ENCODE peak calls at places on chromosomes 13 and 19, in ten cellular contexts. F, G, A, N, O, L, E, K, X and I are unnamed samples.

GRCh38 chr13:43196171-43196611 is 172.8 kb downstream of the DNAJC15 start:
- DNase-seq in F (no peak), G (no peak), A (no peak), N (peak), O (no peak), L (peak), E (no peak), K (no peak), X (no peak), I (no peak)

GRCh38 chr13:76643596-76643995 is 242.6 kb downstream of the KCTD12 start:
- DNase-seq in F (no peak), G (no peak), A (no peak), N (no peak), O (no peak), L (no peak), E (no peak), K (no peak), X (no peak), I (peak)

GRCh38 chr19:55014714-55015113 is 23.4 kb downstream of the GP6 start:
- DNase-seq in F (no peak), G (no peak), A (no peak), N (no peak), O (peak), L (no peak), E (no peak), K (no peak), X (no peak), I (no peak)

GRCh38 chr13:97266734-97267417 is 44.7 kb downstream of the MBNL2 start:
- DNase-seq in F (no peak), G (no peak), A (no peak), N (peak), O (no peak), L (peak), E (no peak), K (no peak), X (no peak), I (no peak)

GRCh38 chr13:74825170-74825948 is 656.6 kb downstream of the TBC1D4 start:
- DNase-seq in F (no peak), G (no peak), A (no peak), N (peak), O (no peak), L (peak), E (no peak), K (no peak), X (no peak), I (peak)

GRCh38 chr19:10740798-10741197 is 22.9 kb downstream of the DNM2 start:
- DNase-seq in F (no peak), G (no peak), A (no peak), N (no peak), O (no peak), L (no peak), E (no peak), K (no peak), X (no peak), I (no peak)

GRCh38 chr13:46562581-46562980 is 9.6 kb downstream of the LRCH1 start:
- DNase-seq in F (no peak), G (no peak), A (no peak), N (no peak), O (no peak), L (no peak), E (no peak), K (no peak), X (no peak), I (no peak)

GRCh38 chr13:85610024-85610423 is 189.2 kb downstream of the SLITRK6 start:
- DNase-seq in F (no peak), G (no peak), A (no peak), N (no peak), O (no peak), L (no peak), E (no peak), K (no peak), X (no peak), I (no peak)

GRCh38 chr19:1105873-1106840 is 2.4 kb downstream of the GPX4 start:
- DNase-seq in F (no peak), G (no peak), A (no peak), N (no peak), O (no peak), L (no peak), E (no peak), K (no peak), X (no peak), I (no peak)

GRCh38 chr19:46863818-46864629 is 3.2 kb downstream of the ARHGAP35 start:
- DNase-seq in F (peak), G (no peak), A (no peak), N (peak), O (no peak), L (peak), E (no peak), K (no peak), X (peak), I (no peak)

GRCh38 chr19:33193864-33194362 is at the start of gene LRP3:
- DNase-seq in F (peak), G (no peak), A (no peak), N (peak), O (peak), L (peak), E (no peak), K (peak), X (no peak), I (no peak)

GRCh38 chr13:42345367-42345766 is 73.4 kb downstream of the AKAP11 start:
- DNase-seq in F (no peak), G (no peak), A (no peak), N (peak), O (no peak), L (no peak), E (no peak), K (no peak), X (no peak), I (no peak)

GRCh38 chr19:30326076-30326710 is 46.0 kb upstream of the ZNF536 start:
- DNase-seq in F (no peak), G (no peak), A (no peak), N (no peak), O (no peak), L (no peak), E (no peak), K (no peak), X (no peak), I (no peak)

GRCh38 chr19:47430041-47430802 is 10.9 kb upstream of the MEIS3 start:
- DNase-seq in F (no peak), G (no peak), A (no peak), N (peak), O (peak), L (peak), E (no peak), K (peak), X (no peak), I (no peak)

GRCh38 chr13:98401936-98402335 is 175.0 kb downstream of the STK24 start:
- DNase-seq in F (no peak), G (no peak), A (no peak), N (no peak), O (no peak), L (no peak), E (no peak), K (no peak), X (no peak), I (no peak)

GRCh38 chr13:33464345-33464744 is 178.8 kb upstream of the STARD13 start:
- DNase-seq in F (no peak), G (no peak), A (no peak), N (no peak), O (no peak), L (no peak), E (no peak), K (no peak), X (no peak), I (no peak)

GRCh38 chr13:71811344-71811743 is 55.7 kb downstream of the DACH1 start:
- DNase-seq in F (no peak), G (no peak), A (no peak), N (no peak), O (no peak), L (no peak), E (no peak), K (no peak), X (no peak), I (no peak)

GRCh38 chr13:41032646-41033396 is 13.7 kb upstream of the ELF1 start:
- DNase-seq in F (no peak), G (no peak), A (no peak), N (no peak), O (no peak), L (no peak), E (no peak), K (no peak), X (no peak), I (no peak)

GRCh38 chr13:92225861-92226260 is 827.4 kb downstream of the GPC5 start:
- DNase-seq in F (no peak), G (no peak), A (no peak), N (no peak), O (no peak), L (no peak), E (no peak), K (no peak), X (no peak), I (no peak)

GRCh38 chr13:40087021-40088002 is 431.9 kb downstream of the COG6 start:
- DNase-seq in F (no peak), G (no peak), A (no peak), N (no peak), O (no peak), L (no peak), E (no peak), K (peak), X (no peak), I (peak)

GRCh38 chr13:29733069-29733700 is 117.2 kb downstream of the UBL3 start:
- DNase-seq in F (peak), G (no peak), A (no peak), N (no peak), O (no peak), L (no peak), E (no peak), K (peak), X (no peak), I (no peak)

GRCh38 chr19:9057505-9058258 is 29.2 kb upstream of the OR1M1 start:
- DNase-seq in F (no peak), G (no peak), A (no peak), N (no peak), O (no peak), L (no peak), E (no peak), K (no peak), X (no peak), I (no peak)

GRCh38 chr13:27619093-27619705 is 1.1 kb downstream of the LNX2 start:
- DNase-seq in F (no peak), G (no peak), A (no peak), N (peak), O (no peak), L (peak), E (no peak), K (no peak), X (no peak), I (no peak)

GRCh38 chr19:15426485-15427349 is 7.9 kb upstream of the AKAP8L start:
- DNase-seq in F (no peak), G (no peak), A (no peak), N (no peak), O (no peak), L (no peak), E (no peak), K (no peak), X (no peak), I (no peak)

GRCh38 chr19:33797821-33798633 is 1.4 kb downstream of the KCTD15 start:
- DNase-seq in F (no peak), G (peak), A (no peak), N (peak), O (peak), L (peak), E (no peak), K (peak), X (no peak), I (no peak)

GRCh38 chr13:47289578-47289977 is 392.7 kb upstream of the HTR2A start:
- DNase-seq in F (no peak), G (no peak), A (no peak), N (no peak), O (no peak), L (no peak), E (no peak), K (peak), X (no peak), I (no peak)

GRCh38 chr19:18869781-18870530 is 26.0 kb downstream of the CERS1 start:
- DNase-seq in F (no peak), G (no peak), A (no peak), N (no peak), O (no peak), L (no peak), E (no peak), K (no peak), X (no peak), I (no peak)

GRCh38 chr13:110509971-110510786 is 51.3 kb downstream of the RAB20 start:
- DNase-seq in F (no peak), G (peak), A (peak), N (no peak), O (no peak), L (no peak), E (no peak), K (no peak), X (no peak), I (no peak)

GRCh38 chr13:78595819-78596700 is 7.3 kb downstream of the POU4F1 start:
- DNase-seq in F (no peak), G (no peak), A (no peak), N (no peak), O (peak), L (no peak), E (no peak), K (peak), X (no peak), I (no peak)

GRCh38 chr19:41741244-41741554 is 14.1 kb upstream of the CEACAM6 start:
- DNase-seq in F (no peak), G (no peak), A (no peak), N (no peak), O (no peak), L (no peak), E (no peak), K (no peak), X (no peak), I (no peak)

GRCh38 chr19:9070066-9070465 is 16.8 kb upstream of the OR1M1 start:
- DNase-seq in F (no peak), G (no peak), A (no peak), N (no peak), O (no peak), L (no peak), E (no peak), K (no peak), X (no peak), I (no peak)

GRCh38 chr13:77337159-77337558 is 10.3 kb upstream of the MYCBP2 start:
- DNase-seq in F (no peak), G (no peak), A (no peak), N (no peak), O (no peak), L (no peak), E (no peak), K (no peak), X (no peak), I (no peak)

GRCh38 chr19:8393192-8393870 is 3.2 kb downstream of the RAB11B start:
- DNase-seq in F (no peak), G (no peak), A (no peak), N (no peak), O (no peak), L (no peak), E (no peak), K (no peak), X (no peak), I (no peak)

GRCh38 chr19:41753159-41753558 is 2.2 kb upstream of the CEACAM6 start:
- DNase-seq in F (peak), G (no peak), A (peak), N (peak), O (no peak), L (peak), E (peak), K (peak), X (peak), I (no peak)

GRCh38 chr19:40811478-40812341 is 12.7 kb downstream of the EGLN2 start:
- DNase-seq in F (peak), G (no peak), A (peak), N (no peak), O (peak), L (no peak), E (no peak), K (peak), X (peak), I (no peak)

GRCh38 chr19:50314724-50315700 is 14.2 kb downstream of the KCNC3 start:
- DNase-seq in F (no peak), G (no peak), A (no peak), N (no peak), O (peak), L (no peak), E (no peak), K (no peak), X (no peak), I (no peak)

GRCh38 chr13:45331123-45331619 is 9.8 kb downstream of the TPT1 start:
- DNase-seq in F (no peak), G (no peak), A (no peak), N (peak), O (no peak), L (no peak), E (no peak), K (no peak), X (no peak), I (no peak)

GRCh38 chr13:45325806-45326205 is 15.2 kb downstream of the TPT1 start:
- DNase-seq in F (no peak), G (peak), A (no peak), N (peak), O (no peak), L (peak), E (peak), K (peak), X (no peak), I (no peak)

GRCh38 chr13:45331981-45332830 is 8.8 kb downstream of the TPT1 start:
- DNase-seq in F (no peak), G (no peak), A (no peak), N (peak), O (no peak), L (peak), E (peak), K (no peak), X (no peak), I (no peak)

GRCh38 chr13:45328661-45329105 is 12.3 kb downstream of the TPT1 start:
- DNase-seq in F (no peak), G (no peak), A (no peak), N (peak), O (no peak), L (peak), E (no peak), K (no peak), X (no peak), I (no peak)

GRCh38 chr13:45327253-45327954 is 13.6 kb downstream of the TPT1 start:
- DNase-seq in F (no peak), G (no peak), A (no peak), N (no peak), O (no peak), L (no peak), E (no peak), K (no peak), X (no peak), I (no peak)
- TF ChIP-seq CTCF in F (no peak), G (no peak), A (no peak), N (no peak), O (no peak), L (no peak), E (no peak), K (no peak), X (no peak), I (no peak)

DNA sequence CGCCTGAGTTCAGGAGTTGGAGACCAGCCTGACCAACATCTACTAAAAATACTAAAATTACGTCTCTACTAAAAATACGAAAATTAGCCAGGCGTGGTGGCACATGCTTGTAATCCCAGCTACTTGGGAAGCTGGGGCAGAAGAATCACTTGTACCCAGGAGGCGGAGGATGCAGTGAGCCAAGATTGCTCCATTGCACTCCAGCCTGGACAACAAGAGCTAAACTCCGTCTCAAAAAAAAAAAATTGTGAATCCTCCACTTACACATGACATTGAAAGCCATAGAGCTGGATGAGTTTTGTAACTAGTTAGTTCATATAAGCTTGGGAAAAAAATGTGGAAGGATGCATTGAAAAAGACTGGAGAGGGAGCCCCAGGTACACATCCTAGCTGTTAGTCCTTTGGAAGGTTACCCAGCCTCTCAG is 452 bp upstream of the PSMD8 start:
- DNase-seq in F (no peak), G (no peak), A (no peak), N (no peak), O (peak), L (no peak), E (no peak), K (no peak), X (no peak), I (no peak)
- H3K4me3 ChIP-seq in F (peak), G (peak), A (peak), N (peak), O (peak), L (peak), E (peak), K (peak), X (peak), I (peak)

GRCh38 chr19:4389064-4389375 is 11.3 kb downstream of the SH3GL1 start:
- DNase-seq in F (no peak), G (no peak), A (no peak), N (no peak), O (no peak), L (no peak), E (no peak), K (no peak), X (no peak), I (no peak)

GRCh38 chr19:4388171-4389063 is 11.9 kb downstream of the SH3GL1 start:
- DNase-seq in F (no peak), G (peak), A (no peak), N (no peak), O (peak), L (no peak), E (no peak), K (peak), X (no peak), I (no peak)

GRCh38 chr19:4389511-4390016 is 10.8 kb downstream of the SH3GL1 start:
- DNase-seq in F (no peak), G (peak), A (no peak), N (no peak), O (no peak), L (no peak), E (no peak), K (no peak), X (no peak), I (no peak)

GRCh38 chr19:4385291-4386037 is 14.9 kb downstream of the SH3GL1 start:
- DNase-seq in F (no peak), G (no peak), A (no peak), N (no peak), O (no peak), L (no peak), E (no peak), K (no peak), X (no peak), I (no peak)

DNA sequence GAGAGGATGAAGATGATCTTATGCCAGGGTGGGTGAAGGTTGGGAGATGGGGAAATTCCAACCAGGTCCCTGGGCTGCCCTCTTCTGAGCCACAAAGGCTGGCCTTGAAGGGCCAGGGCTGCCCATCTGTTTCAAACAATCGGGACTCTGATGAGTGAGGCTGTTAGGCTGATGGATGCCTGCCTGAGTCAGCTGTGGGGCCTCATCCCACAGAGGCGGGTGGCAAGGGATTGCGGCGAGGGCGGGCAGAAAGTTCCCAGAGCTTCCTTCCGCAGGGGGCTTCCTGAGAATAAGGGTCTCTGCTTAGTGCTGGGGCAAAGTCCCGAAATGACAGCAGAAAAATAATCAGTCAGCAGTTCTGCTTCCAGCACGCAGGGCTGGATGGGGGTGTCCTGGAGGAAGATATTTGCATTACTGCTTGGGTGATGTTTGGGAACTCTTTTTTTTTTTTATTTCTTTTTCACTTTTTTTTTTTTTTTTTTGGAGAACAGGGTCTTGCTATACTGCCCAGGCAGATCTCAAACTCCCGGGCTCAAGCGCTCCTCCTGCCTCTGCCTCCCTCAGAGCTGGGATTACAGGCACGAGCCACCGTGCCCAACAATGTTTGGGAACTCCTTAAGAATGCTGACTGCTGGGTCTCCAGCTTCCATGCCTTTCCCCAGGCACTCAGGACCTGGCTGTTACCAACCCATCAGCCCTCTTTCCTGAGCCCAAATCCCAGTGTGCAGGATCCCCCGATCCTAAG is 14.1 kb downstream of the SH3GL1 start:
- DNase-seq in F (no peak), G (no peak), A (no peak), N (no peak), O (no peak), L (no peak), E (no peak), K (no peak), X (no peak), I (no peak)
- TF ChIP-seq CTCF in F (no peak), G (no peak), A (no peak), N (peak), O (no peak), L (peak), E (no peak), K (no peak), X (no peak), I (peak)

DNA sequence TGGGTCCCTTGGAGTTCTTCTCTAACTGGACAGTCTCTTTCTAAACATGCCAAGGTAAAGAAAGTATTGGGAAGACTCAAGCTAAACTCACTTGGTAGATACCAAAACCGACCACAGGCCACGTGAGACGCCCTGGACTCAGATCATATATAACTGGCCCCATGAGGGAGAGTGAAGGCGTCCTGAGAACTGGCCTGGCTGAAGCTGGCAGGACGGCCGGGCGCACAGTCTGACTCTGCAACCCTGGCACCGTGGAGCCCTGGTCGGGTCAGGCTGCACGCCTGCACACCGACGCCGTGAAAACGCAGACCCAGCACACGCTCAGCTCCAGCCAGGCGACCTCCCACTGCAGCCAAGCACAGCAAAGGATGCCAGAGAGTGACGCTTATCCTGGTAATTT is 122.5 kb upstream of the SPACA7 start:
- DNase-seq in F (no peak), G (no peak), A (no peak), N (no peak), O (no peak), L (no peak), E (no peak), K (no peak), X (peak), I (no peak)
- H3K4me3 ChIP-seq in F (no peak), G (no peak), A (no peak), N (no peak), O (no peak), L (no peak), E (no peak), K (no peak), X (no peak), I (no peak)